ENCODE peak calls at places on chromosome 4, in five cellular contexts. A is fibroblast of the aortic adventitia, J is heart left ventricle, V is psoas muscle, W is brain microvascular endothelial cell. H is an unnamed sample.

GRCh38 chr4:87316961-87317360 is 5.7 kb downstream of the HSD17B13 start:
- DNase-seq in W (no peak), A (no peak), J (no peak), V (no peak), H (no peak)

GRCh38 chr4:154643493-154643892 is 31.0 kb upstream of the FGG start:
- DNase-seq in V (no peak), J (no peak), A (no peak), W (no peak), H (no peak)

GRCh38 chr4:56342746-56343145 is 44.5 kb downstream of the AASDH start:
- DNase-seq in J (no peak), W (peak), A (no peak), V (no peak), H (no peak)

GRCh38 chr4:69490271-69490670 is 5.4 kb downstream of the UGT2B4 start:
- DNase-seq in J (no peak), V (no peak), W (no peak), A (peak), H (no peak)

GRCh38 chr4:8201341-8201781 is 2.3 kb downstream of the SH3TC1 start:
- DNase-seq in J (no peak), W (no peak), V (no peak), A (no peak), H (no peak)

GRCh38 chr4:22435652-22436051 is 80.2 kb downstream of the ADGRA3 start:
- DNase-seq in W (no peak), A (no peak), J (no peak), V (no peak), H (no peak)

GRCh38 chr4:43233321-43233720 is 340.8 kb downstream of the GRXCR1 start:
- DNase-seq in W (no peak), A (no peak), V (no peak), J (no peak), H (no peak)

GRCh38 chr4:8110071-8110986 is 48.3 kb downstream of the ABLIM2 start:
- DNase-seq in W (no peak), V (no peak), A (no peak), J (no peak), H (no peak)

GRCh38 chr4:476501-476900 is 22.5 kb downstream of the ZNF721 start:
- DNase-seq in A (no peak), W (peak), J (no peak), V (no peak), H (peak)

GRCh38 chr4:1714303-1715001 is 2.3 kb upstream of the SLBP start:
- DNase-seq in W (no peak), J (no peak), V (no peak), A (no peak), H (no peak)

GRCh38 chr4:1712216-1713002 is at the start of gene SLBP:
- DNase-seq in W (peak), J (peak), V (peak), A (peak), H (peak)

GRCh38 chr4:1711906-1712215 is 258 bp downstream of the SLBP start:
- DNase-seq in J (peak), A (peak), W (no peak), V (no peak), H (no peak)

GRCh38 chr4:1711055-1711905 is 839 bp downstream of the SLBP start:
- DNase-seq in A (peak), V (peak), W (peak), J (peak), H (peak)

GRCh38 chr4:1713003-1713397 is 881 bp upstream of the SLBP start:
- DNase-seq in J (no peak), V (no peak), W (no peak), A (no peak), H (no peak)
- H3K4me3 ChIP-seq in J (peak), V (peak), W (peak), A (peak), H (peak)

GRCh38 chr4:65552071-65552470 is 118.2 kb downstream of the EPHA5 start:
- DNase-seq in A (no peak), J (no peak), V (no peak), W (no peak), H (no peak)
- H3K4me3 ChIP-seq in A (no peak), J (no peak), V (no peak), W (no peak), H (no peak)

DNA sequence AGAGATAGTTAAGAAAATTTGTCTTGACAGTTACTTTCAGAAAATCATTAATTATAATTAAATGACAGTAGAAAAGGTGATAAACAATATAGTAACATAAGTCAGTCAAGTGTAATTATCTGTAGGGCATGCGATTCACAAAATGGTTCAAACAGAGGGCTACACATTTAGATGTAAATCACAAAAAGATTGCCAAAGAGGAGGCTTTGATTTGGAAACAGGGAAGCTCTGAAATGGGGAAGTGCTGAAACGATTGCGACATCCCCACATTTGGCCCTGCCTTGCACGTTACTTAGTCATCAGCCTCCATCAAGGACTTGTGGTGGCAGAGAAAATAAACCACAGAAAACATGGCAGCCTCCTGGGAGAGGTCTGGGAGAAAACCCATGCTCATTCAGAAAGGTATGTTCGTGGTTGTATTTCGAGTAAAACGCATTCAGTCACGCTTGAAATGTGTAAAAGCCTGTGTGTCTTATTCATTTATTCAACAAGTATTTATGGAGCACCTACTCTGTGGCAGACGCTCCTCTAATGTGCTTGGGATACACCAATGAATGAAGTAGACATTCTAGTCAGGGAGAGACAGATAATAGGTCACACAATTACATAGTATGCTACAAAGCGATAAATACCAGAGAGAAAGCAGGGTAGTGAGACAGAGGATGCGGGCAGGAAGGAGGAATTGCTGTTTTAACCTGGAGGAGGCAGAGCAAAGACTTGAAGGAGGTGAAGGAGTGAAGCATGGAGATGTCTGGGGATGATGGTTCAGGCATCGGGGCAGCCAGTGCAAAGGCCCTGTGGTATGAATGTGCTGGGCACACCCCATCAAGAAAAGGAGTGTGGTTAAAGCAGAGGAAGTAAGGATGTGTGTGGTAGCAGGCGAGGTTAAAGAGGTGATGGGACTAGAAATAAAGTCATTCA is 7.8 kb downstream of the RBM47 start:
- DNase-seq in A (peak), J (peak), V (peak), W (peak), H (peak)
- H3K4me3 ChIP-seq in A (no peak), J (no peak), V (no peak), W (no peak), H (peak)

GRCh38 chr4:170090667-170091052 is 904 bp upstream of the AADAT start:
- DNase-seq in J (no peak), V (no peak), W (no peak), A (no peak), H (no peak)
- H3K4me3 ChIP-seq in J (no peak), V (peak), W (no peak), A (peak), H (peak)

H was measured in adipocyte.